ENCODE peak calls at places on chromosomes 16 and 17, in five cellular contexts. C is cardiac muscle cell, B is NT2/D1, O is HepG2, Z is Peyer's patch. P is an unnamed sample.
A peak's percentile ranks its signal among the peaks of the same experiment; 100 is the strongest.

GRCh38 chr17:30550512-30551273 is 73.5 kb downstream of the GOSR1 start:
- DNase-seq in C (no peak), B (no peak), O (no peak), Z (peak; percentile 80), P (no peak)

GRCh38 chr16:81243927-81244326 is 5.4 kb downstream of the BCO1 start:
- DNase-seq in C (no peak), B (no peak), O (no peak), Z (no peak), P (no peak)

GRCh38 chr17:21358682-21359482 is 17.3 kb upstream of the KCNJ12 start:
- DNase-seq in C (no peak), B (no peak), O (no peak), Z (no peak), P (no peak)

GRCh38 chr17:28916302-28916934 is 13.5 kb upstream of the DHRS13 start:
- DNase-seq in C (peak; percentile 37), B (no peak), O (peak; percentile 38), Z (peak; percentile 41), P (no peak)

GRCh38 chr16:3259097-3259496 is 2.7 kb upstream of the MEFV start:
- DNase-seq in C (no peak), B (no peak), O (peak; percentile 61), Z (no peak), P (no peak)

GRCh38 chr16:66844342-66845079 is at the start of gene CA7:
- DNase-seq in C (peak; percentile 23), B (no peak), O (no peak), Z (no peak), P (no peak)

GRCh38 chr17:64423881-64424280 is 25.0 kb upstream of the MILR1 start:
- DNase-seq in C (no peak), B (no peak), O (no peak), Z (no peak), P (no peak)

GRCh38 chr16:3243882-3244281 is 8.9 kb upstream of the ZNF200 start:
- DNase-seq in C (no peak), B (no peak), O (no peak), Z (no peak), P (no peak)

GRCh38 chr17:40287494-40288369 is at the start of gene CDC6:
- DNase-seq in C (peak; percentile 99), B (peak; percentile 97), O (peak; percentile 100), Z (peak; percentile 97), P (peak; percentile 99)

GRCh38 chr16:15847621-15848175 is 9.1 kb downstream of the MYH11 start:
- DNase-seq in C (no peak), B (no peak), O (no peak), Z (no peak), P (no peak)

GRCh38 chr17:37610971-37611370 is 1.8 kb upstream of the SYNRG start:
- DNase-seq in C (no peak), B (no peak), O (no peak), Z (no peak), P (no peak)

GRCh38 chr17:39553326-39553945 is 54.3 kb downstream of the NEUROD2 start:
- DNase-seq in C (no peak), B (no peak), O (no peak), Z (no peak), P (no peak)

DNA sequence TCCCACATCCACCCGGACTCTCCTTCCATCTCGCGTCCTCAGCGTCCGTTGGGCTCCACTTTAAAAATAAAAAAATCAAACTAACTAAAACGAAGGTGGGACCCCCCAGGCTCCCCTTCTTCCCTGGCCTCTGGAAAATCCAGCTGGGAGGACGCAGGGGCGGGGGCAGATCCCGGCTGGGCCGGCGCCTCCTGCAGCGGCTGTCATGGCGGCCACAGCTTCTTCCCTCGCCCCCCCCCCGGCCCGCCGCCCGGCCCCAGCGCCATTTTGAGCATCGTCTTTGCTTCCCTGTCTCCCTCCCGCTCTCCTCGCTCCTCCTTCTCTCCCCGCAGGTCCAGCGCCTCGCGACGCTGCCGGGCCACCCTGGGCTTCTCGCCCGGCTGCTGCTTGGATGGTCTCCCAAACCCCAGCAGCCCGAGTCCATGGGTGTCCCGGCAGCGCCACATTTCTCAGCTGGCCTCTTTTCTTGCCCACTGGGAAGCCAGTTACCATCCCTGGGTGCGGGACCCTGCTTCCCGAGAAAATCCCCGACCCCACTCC is 3.3 kb downstream of the HOXB2 start:
- DNase-seq in C (peak; percentile 65), B (no peak), O (no peak), Z (no peak), P (no peak)
- H3K4me3 ChIP-seq in C (peak overlapping the region; percentile 90), B (no peak overlapping the region), O (no peak overlapping the region), Z (peak overlapping the region; percentile 45), P (peak overlapping the region; percentile 39)

DNA sequence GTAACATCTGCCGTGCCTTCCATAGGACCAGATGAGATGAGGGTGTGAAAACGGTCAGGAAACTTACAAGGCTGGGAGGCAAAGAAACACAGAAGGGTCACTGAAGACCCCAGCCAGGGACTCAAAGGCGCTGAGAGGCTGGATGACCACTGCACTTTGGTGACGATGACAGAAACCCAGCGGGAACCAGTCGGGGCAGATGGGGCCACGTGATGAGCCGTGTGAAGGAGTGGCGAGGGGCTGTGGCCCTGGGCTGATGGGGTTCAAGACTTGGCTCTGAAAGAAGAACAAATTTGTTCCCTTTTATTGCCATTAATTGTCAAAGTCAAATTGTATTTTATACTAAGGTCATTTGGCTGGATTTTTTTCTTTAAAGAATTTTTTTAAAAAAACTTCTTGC is 28.6 kb upstream of the ATP2C2 start:
- DNase-seq in C (no peak), B (no peak), O (no peak), Z (no peak), P (no peak)
- H3K4me3 ChIP-seq in C (no peak overlapping the region), B (no peak overlapping the region), O (no peak overlapping the region), Z (no peak overlapping the region), P (no peak overlapping the region)

DNA sequence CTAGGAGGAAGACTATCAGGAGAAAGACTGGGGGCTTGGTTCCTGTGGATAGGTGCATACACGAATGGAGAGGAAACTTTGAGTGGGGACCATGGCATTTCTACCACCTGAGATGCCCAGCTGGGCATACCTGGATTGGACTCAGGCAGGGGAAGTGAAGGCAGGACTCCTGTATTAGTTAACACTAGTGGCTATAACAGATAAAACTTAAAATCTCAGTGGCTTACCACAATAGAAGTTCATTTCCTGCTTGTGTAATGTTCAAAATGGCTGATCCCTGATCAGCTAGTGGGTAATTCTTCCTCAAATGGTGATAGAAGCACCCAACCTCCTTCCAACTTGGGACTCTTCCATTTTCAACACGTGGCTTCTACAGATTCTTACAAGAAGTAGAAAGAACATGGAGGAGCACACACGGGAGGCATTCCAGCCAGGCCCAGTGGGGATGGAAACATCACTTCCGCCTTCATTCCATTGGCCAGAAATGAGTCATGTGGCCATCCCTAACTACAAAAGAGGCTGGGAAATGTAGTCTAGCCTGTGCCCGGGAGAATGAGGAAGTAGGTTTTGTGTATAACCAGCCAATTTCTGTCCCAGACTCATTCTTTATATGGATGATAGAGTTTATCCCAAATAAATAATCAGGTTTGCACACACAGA is 112.1 kb downstream of the UTP18 start:
- DNase-seq in C (no peak), B (peak; percentile 25), O (peak; percentile 72), Z (peak; percentile 22), P (peak; percentile 45)
- H3K4me3 ChIP-seq in C (no peak overlapping the region), B (no peak overlapping the region), O (peak overlapping the region; percentile 6), Z (no peak overlapping the region), P (no peak overlapping the region)

GRCh38 chr17:75873587-75874322 is 4.6 kb downstream of the TRIM47 start:
- DNase-seq in C (no peak), B (no peak), O (no peak), Z (no peak), P (no peak)

GRCh38 chr17:75872434-75873351 is 5.7 kb downstream of the TRIM47 start:
- DNase-seq in C (peak; percentile 77), B (no peak), O (peak; percentile 99), Z (peak; percentile 56), P (no peak)

GRCh38 chr17:75874323-75875181 is 3.8 kb downstream of the TRIM47 start:
- DNase-seq in C (no peak), B (no peak), O (no peak), Z (no peak), P (no peak)

GRCh38 chr17:75864448-75864871 is 9.3 kb upstream of the WBP2 start:
- DNase-seq in C (no peak), B (no peak), O (no peak), Z (peak; percentile 69), P (no peak)

GRCh38 chr17:75869282-75870141 is 8.9 kb downstream of the TRIM47 start:
- DNase-seq in C (no peak), B (no peak), O (peak; percentile 99), Z (no peak), P (no peak)
- H3K4me3 ChIP-seq in C (no peak overlapping the region), B (no peak overlapping the region), O (peak overlapping the region; percentile 75), Z (no peak overlapping the region), P (no peak overlapping the region)

GRCh38 chr16:57039148-57039812 is 49.9 kb downstream of the NLRC5 start:
- DNase-seq in C (no peak), B (no peak), O (no peak), Z (peak; percentile 74), P (no peak)
- H3K4me3 ChIP-seq in C (no peak overlapping the region), B (no peak overlapping the region), O (no peak overlapping the region), Z (no peak overlapping the region), P (no peak overlapping the region)

DNA sequence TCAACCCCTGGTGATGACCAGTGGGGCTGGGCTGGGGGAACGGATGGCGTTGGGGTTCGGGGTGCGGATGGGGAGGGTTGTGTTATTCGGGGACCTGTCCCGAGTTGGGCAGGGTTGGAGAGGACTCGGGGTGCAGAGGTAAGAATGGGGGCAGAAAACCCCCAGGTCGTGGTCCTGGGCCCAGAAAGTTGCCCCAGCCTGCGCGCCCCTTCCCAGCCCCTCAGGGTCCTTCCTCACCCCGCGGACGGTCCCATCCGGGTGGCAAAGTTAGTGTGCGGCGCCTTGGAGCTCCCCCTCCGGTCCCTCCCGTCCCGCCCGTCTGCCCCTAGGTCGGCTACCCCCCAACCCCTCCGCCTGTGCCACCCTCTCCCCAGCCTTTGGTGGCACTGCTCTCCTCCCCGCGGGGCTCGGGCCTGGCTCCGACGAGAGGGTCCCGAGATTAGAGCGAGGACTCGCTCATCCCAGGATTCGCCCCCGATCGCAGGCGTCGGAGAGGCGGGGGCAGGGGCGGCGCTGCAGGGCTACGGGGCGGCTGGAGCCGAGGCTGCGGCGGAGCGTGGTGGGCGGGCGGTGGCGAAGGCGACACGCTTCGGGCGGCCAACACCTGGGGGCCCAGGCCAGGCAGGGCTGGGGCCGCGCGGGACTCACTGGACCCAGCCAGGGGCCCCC is 1.1 kb downstream of the MGAT5B start:
- DNase-seq in C (no peak), B (no peak), O (no peak), Z (no peak), P (no peak)
- H3K4me3 ChIP-seq in C (no peak overlapping the region), B (peak overlapping the region; percentile 61), O (no peak overlapping the region), Z (no peak overlapping the region), P (peak overlapping the region; percentile 59)

DNA sequence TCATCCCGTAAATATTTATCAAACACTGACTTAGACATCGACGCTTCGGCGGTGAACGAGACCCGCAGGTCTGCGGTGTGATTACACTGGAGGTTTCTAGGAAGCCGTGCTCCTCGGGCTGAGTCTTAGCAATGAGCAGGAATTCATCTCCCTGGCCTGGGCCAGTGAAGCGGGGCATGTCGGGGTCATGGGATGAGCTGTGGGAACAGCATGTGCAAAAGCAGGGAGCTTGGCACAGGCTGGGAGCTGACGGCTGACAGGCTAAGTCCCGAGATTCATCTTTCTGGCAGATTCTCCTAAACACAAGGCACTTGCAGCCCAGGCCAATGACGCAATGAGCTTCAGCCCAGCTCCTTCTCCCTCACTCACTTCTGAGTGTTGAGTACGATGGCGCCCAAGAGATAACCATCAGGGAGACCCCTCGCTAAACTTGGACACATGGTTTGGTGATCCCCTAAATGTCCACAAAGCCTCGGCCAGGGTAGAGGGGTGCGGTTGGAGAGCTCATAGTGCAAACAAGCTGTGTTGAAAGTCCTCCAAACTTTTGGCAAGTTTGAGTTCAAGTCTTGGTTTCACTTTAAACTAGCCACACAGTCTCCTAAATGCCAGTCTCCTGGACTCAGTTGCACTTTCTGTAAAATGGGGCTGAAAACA is 12.8 kb downstream of the CRISPLD2 start:
- DNase-seq in C (no peak), B (no peak), O (no peak), Z (peak; percentile 27), P (no peak)
- H3K4me3 ChIP-seq in C (no peak overlapping the region), B (no peak overlapping the region), O (peak overlapping the region; percentile 36), Z (no peak overlapping the region), P (no peak overlapping the region)

P was measured in iPS DF 6.9.